ENCODE peak calls at places on chromosomes 3 and 15, in six cellular contexts. J, K, M, F, U and R are unnamed samples.

GRCh38 chr15:57969355-57969754 is 96.2 kb downstream of the ALDH1A2 start:
- DNase-seq in J (no peak), U (peak), K (no peak), M (no peak), F (no peak), R (no peak)

GRCh38 chr3:115975353-115975752 is 352.0 kb downstream of the GAP43 start:
- DNase-seq in F (no peak), J (no peak), M (no peak), K (no peak), U (peak), R (no peak)

GRCh38 chr3:159200176-159200575 is 398.3 kb downstream of the MFSD1 start:
- DNase-seq in K (no peak), F (no peak), U (no peak), M (no peak), J (no peak), R (no peak)

GRCh38 chr3:184259878-184260570 is 1.3 kb downstream of the CAMK2N2 start:
- DNase-seq in F (no peak), U (peak), M (no peak), K (no peak), J (peak), R (peak)

GRCh38 chr3:189530822-189531221 is 100.4 kb upstream of the TP63 start:
- DNase-seq in U (no peak), F (no peak), J (no peak), K (no peak), M (no peak), R (no peak)

GRCh38 chr15:22955544-22956085 is 24.6 kb downstream of the CYFIP1 start:
- DNase-seq in J (peak), U (no peak), M (no peak), F (no peak), K (no peak), R (no peak)

GRCh38 chr3:4752201-4753072 is 226.8 kb upstream of the BHLHE40 start:
- DNase-seq in J (no peak), U (peak), F (peak), M (no peak), K (no peak), R (no peak)

GRCh38 chr3:45224824-45225464 is 1.1 kb downstream of the TMEM158 start:
- DNase-seq in M (no peak), J (peak), K (peak), F (peak), U (peak), R (peak)

GRCh38 chr3:71902258-71903128 is 117.5 kb upstream of the PROK2 start:
- DNase-seq in J (no peak), K (no peak), U (no peak), M (no peak), F (no peak), R (no peak)

GRCh38 chr3:185724761-185725160 is 100.1 kb downstream of the IGF2BP2 start:
- DNase-seq in M (no peak), K (no peak), J (no peak), F (no peak), U (no peak), R (no peak)

GRCh38 chr3:170749185-170749584 is 120.8 kb downstream of the RPL22L1 start:
- DNase-seq in F (no peak), K (no peak), J (no peak), M (no peak), U (no peak), R (no peak)

GRCh38 chr15:44101944-44102343 is 93.1 kb downstream of the FRMD5 start:
- DNase-seq in U (peak), F (no peak), K (no peak), M (no peak), J (no peak), R (no peak)

GRCh38 chr3:47661121-47661752 is 82.6 kb upstream of the CSPG5 start:
- DNase-seq in U (peak), K (no peak), F (no peak), J (no peak), M (no peak), R (peak)

GRCh38 chr3:47663630-47664240 is 85.1 kb upstream of the CSPG5 start:
- DNase-seq in K (no peak), F (no peak), M (no peak), J (no peak), U (no peak), R (no peak)

GRCh38 chr3:47669026-47669749 is 90.5 kb upstream of the CSPG5 start:
- DNase-seq in F (no peak), J (no peak), M (no peak), U (no peak), K (no peak), R (no peak)

GRCh38 chr3:47666118-47666517 is 87.5 kb upstream of the CSPG5 start:
- DNase-seq in K (no peak), J (no peak), U (no peak), F (no peak), M (no peak), R (no peak)

DNA sequence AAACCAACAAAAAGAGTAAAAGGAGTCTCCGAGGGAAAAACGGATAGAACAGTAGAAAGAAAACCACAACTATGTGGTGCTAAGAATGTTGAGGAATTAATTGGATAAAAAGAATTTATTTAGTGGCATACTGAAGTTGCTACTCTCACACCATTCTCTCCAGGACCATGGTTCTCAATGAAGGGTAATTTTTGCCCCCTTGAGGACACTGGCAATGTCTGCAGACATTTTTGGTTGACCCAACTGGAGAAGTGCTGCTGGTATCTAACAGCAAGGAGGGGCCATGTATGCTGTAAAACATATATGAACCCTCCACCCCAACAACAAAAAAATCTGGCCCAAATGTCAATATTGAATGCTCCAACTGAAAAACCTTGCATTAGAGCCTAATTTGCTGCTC is 85.9 kb upstream of the CSPG5 start:
- DNase-seq in M (no peak), J (no peak), U (peak), F (peak), K (no peak), R (no peak)
- TF ChIP-seq CTCF in M (peak), J (no peak), U (no peak), F (peak), K (no peak), R (no peak)

DNA sequence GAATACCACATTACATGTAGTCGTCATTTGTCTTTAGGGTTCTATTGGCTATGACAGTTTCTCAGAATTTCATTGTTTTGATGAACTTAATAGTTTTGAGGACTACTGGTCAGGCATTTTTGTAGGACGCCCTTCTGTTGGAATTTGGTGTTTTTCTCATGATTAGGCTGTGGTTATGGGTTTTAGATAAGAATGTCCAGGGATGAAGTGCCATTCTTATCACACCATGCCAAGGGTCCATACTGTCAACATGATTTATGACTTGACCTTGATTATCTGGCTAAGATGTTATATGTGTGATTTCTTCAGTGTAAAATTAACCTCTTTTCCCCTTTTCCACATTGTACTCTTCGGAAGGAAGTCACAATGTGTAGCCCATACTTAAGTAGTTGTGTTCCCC is 135.3 kb downstream of the DIPK2A start:
- DNase-seq in F (no peak), K (no peak), J (no peak), U (no peak), M (no peak), R (no peak)
- H3K27ac ChIP-seq in F (no peak), K (no peak), J (no peak), U (no peak), M (no peak), R (no peak)

GRCh38 chr3:46576899-46577298 is 10.8 kb upstream of the LRRC2 start:
- DNase-seq in U (no peak), M (no peak), F (no peak), J (no peak), K (no peak), R (no peak)
- H3K4me3 ChIP-seq in U (no peak), M (no peak), F (no peak), J (no peak), K (no peak), R (no peak)

DNA sequence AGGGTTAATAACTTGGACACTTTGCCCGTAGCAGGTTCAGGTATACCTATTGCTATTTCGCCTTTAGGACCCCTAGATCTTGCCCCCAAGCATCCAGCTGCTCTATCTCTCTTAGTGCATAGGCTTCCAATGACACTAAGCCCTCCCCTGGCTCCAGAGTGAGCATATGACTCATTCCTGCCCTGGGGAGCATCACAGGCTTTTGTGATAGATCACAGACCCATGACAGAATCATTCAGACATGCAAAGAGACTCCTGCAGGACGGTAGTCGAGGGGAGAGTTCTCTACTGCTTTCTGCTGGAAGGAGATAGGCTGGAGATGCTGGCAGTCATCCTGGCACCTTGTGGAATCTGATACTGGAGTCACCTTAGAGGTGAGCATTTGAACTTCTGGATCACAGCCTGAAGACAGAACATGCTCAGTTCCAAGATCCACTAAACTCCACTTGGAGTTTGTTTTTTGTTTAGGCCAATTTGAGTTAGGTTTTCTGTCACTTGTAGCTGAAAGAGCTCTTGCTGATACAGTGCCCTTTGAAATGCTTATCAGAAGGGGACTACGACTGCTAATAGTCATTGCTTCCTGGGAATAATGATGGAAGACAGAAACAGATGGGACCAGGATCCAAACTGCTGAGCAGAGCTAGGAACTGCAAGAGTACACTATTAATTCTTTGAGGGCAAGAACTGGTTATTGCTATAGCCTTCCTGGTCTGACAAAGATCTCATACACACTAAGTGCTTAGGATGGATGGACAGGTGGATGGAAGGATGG is 11.0 kb downstream of the LYSMD2 start:
- DNase-seq in M (no peak), J (no peak), F (no peak), K (no peak), U (peak), R (no peak)
- TF ChIP-seq CTCF in M (no peak), J (no peak), F (no peak), K (no peak), U (no peak), R (no peak)

GRCh38 chr15:62306851-62307504 is 141.9 kb upstream of the C2CD4B start:
- DNase-seq in F (peak), K (no peak), J (no peak), U (peak), M (no peak), R (peak)
- H3K27ac ChIP-seq in F (no peak), K (no peak), J (no peak), U (no peak), M (no peak), R (no peak)

DNA sequence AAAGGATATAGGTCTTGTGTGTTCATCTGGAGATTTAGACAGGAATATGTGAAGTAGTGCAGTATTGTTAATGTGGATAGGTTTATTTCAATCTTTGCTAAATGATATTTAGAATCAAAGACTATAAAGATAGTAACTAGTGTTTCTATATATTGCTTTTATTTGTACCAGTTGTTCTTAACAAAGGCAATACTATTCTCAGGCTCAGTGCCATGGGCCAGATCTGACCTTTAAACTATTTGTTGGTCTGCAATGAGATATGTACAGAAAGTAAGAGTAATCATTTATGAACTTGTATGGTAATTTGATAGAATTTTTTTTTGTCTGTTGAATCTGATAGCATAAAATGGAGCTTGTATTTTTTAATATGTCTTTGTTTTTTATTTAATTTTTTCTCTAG is 146.7 kb upstream of the AZI2 start:
- DNase-seq in U (no peak), K (no peak), M (no peak), J (no peak), F (no peak), R (no peak)
- H3K4me3 ChIP-seq in U (no peak), K (no peak), M (no peak), J (no peak), F (no peak), R (no peak)

GRCh38 chr3:194339356-194339755 is 11.8 kb downstream of the CPN2 start:
- DNase-seq in U (no peak), F (no peak), M (no peak), J (no peak), K (no peak), R (no peak)
- TF ChIP-seq CTCF in U (no peak), F (peak), M (no peak), J (no peak), K (no peak), R (no peak)

GRCh38 chr3:194079702-194080172 is 56.2 kb upstream of the HES1 start:
- DNase-seq in U (no peak), K (no peak), F (no peak), J (no peak), M (no peak), R (no peak)

GRCh38 chr3:194080473-194080872 is 55.5 kb upstream of the HES1 start:
- DNase-seq in J (no peak), M (no peak), K (no peak), U (no peak), F (no peak), R (no peak)

GRCh38 chr3:194082596-194083220 is 53.2 kb upstream of the HES1 start:
- DNase-seq in M (no peak), K (no peak), U (no peak), J (no peak), F (no peak), R (no peak)

GRCh38 chr3:194081826-194082225 is 54.1 kb upstream of the HES1 start:
- DNase-seq in U (no peak), F (no peak), J (no peak), M (no peak), K (no peak), R (no peak)

GRCh38 chr3:194080913-194081800 is 54.8 kb upstream of the HES1 start:
- DNase-seq in K (no peak), U (no peak), M (no peak), J (no peak), F (no peak), R (no peak)
- H3K27ac ChIP-seq in K (no peak), U (no peak), M (no peak), J (no peak), F (no peak), R (no peak)

DNA sequence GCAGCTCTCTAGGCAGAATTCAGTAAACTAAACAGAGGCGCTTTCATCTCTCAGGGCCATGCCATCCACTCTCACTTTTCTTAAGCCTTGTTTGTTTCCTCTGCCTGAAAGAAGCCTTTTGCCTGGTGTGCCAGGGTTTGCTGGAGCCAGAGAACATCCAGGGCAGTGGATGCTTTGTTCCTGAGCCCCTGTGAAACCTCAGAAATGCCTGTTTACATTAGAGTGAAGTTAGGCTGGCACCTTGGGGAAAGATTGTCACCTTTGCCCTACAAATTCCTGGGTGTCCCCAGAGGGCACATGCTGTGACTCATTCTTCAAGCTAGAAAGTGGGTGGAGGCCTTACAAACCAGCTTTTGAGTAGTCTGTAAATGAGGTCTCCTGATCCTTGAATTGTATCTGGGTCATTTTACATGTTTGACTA is 10.7 kb upstream of the TRAK1 start:
- DNase-seq in J (peak), U (peak), M (peak), K (no peak), F (no peak), R (peak)
- H3K4me3 ChIP-seq in J (no peak), U (no peak), M (no peak), K (no peak), F (no peak), R (no peak)